ENCODE peak calls at places on chromosomes 4 and X, in six cellular contexts. C, F, K, T, E and D are unnamed samples.
A peak's percentile ranks its signal among the peaks of the same experiment; 100 is the strongest.

GRCh38 chr4:76116821-76117220 is 31.4 kb downstream of the NUP54 start:
- DNase-seq in C (no peak), F (no peak), K (no peak), T (no peak), E (no peak), D (no peak)

GRCh38 chr4:111020961-111021360 is 398.1 kb upstream of the PITX2 start:
- DNase-seq in C (no peak), F (no peak), K (no peak), T (no peak), E (no peak), D (no peak)

GRCh38 chrX:14508025-14508690 is 21.2 kb upstream of the GLRA2 start:
- DNase-seq in C (no peak), F (no peak), K (no peak), T (no peak), E (no peak), D (no peak)

GRCh38 chrX:10756365-10756915 is 136.1 kb upstream of the MID1 start:
- DNase-seq in C (no peak), F (no peak), K (no peak), T (no peak), E (no peak), D (no peak)

GRCh38 chr4:142708231-142708630 is 137.9 kb downstream of the INPP4B start:
- DNase-seq in C (no peak), F (no peak), K (no peak), T (no peak), E (no peak), D (no peak)

GRCh38 chr4:110792036-110792435 is 169.2 kb upstream of the PITX2 start:
- DNase-seq in C (no peak), F (no peak), K (no peak), T (no peak), E (no peak), D (no peak)

GRCh38 chr4:30719363-30720020 is 677 bp upstream of the PCDH7 start:
- DNase-seq in C (peak; percentile 65), F (peak; percentile 86), K (peak; percentile 52), T (no peak), E (no peak), D (peak; percentile 79)

GRCh38 chr4:159197260-159197884 is 94.5 kb downstream of the RAPGEF2 start:
- DNase-seq in C (no peak), F (no peak), K (no peak), T (no peak), E (no peak), D (no peak)

GRCh38 chrX:109660756-109661155 is 35.8 kb upstream of the KCNE5 start:
- DNase-seq in C (no peak), F (no peak), K (no peak), T (no peak), E (no peak), D (no peak)

GRCh38 chr4:2068566-2068965 is 9.4 kb downstream of the NAT8L start:
- DNase-seq in C (no peak), F (peak; percentile 35), K (no peak), T (no peak), E (no peak), D (peak; percentile 32)

GRCh38 chrX:67207912-67208311 is 335.9 kb upstream of the AR start:
- DNase-seq in C (no peak), F (no peak), K (no peak), T (no peak), E (no peak), D (no peak)

GRCh38 chrX:97398030-97398551 is 514.4 kb downstream of the RPA4 start:
- DNase-seq in C (no peak), F (no peak), K (no peak), T (no peak), E (no peak), D (no peak)

GRCh38 chr4:165874072-165874798 is 1.2 kb downstream of the TLL1 start:
- DNase-seq in C (peak; percentile 16), F (no peak), K (no peak), T (no peak), E (no peak), D (peak; percentile 61)

GRCh38 chrX:19888419-19888879 is 1.0 kb upstream of the SH3KBP1 start:
- DNase-seq in C (peak; percentile 70), F (no peak), K (no peak), T (no peak), E (peak; percentile 78), D (no peak)

GRCh38 chr4:89653012-89653411 is 183.9 kb downstream of the SNCA start:
- DNase-seq in C (no peak), F (no peak), K (no peak), T (no peak), E (no peak), D (no peak)

GRCh38 chrX:23854122-23854521 is 53.6 kb downstream of the APOO start:
- DNase-seq in C (no peak), F (no peak), K (no peak), T (no peak), E (no peak), D (no peak)

GRCh38 chr4:171517883-171518282 is 295.3 kb upstream of the GALNTL6 start:
- DNase-seq in C (no peak), F (no peak), K (no peak), T (no peak), E (no peak), D (no peak)

GRCh38 chr4:70705856-70706461 is 15.8 kb upstream of the RUFY3 start:
- DNase-seq in C (no peak), F (no peak), K (no peak), T (no peak), E (no peak), D (no peak)

GRCh38 chr4:41212221-41213203 is 1.8 kb downstream of the APBB2 start:
- DNase-seq in C (peak; percentile 55), F (peak; percentile 74), K (peak; percentile 47), T (peak; percentile 55), E (peak; percentile 64), D (no peak)

GRCh38 chrX:133929836-133930464 is 55.4 kb downstream of the GPC3 start:
- DNase-seq in C (no peak), F (no peak), K (no peak), T (no peak), E (no peak), D (no peak)

GRCh38 chrX:19747672-19748610 is 139.5 kb downstream of the SH3KBP1 start:
- DNase-seq in C (no peak), F (peak; percentile 63), K (no peak), T (peak; percentile 35), E (no peak), D (no peak)

GRCh38 chr4:91170756-91171155 is 1043.6 kb downstream of the CCSER1 start:
- DNase-seq in C (peak; percentile 8), F (no peak), K (no peak), T (no peak), E (no peak), D (no peak)

GRCh38 chr4:87521757-87522374 is 7.3 kb downstream of the SPARCL1 start:
- DNase-seq in C (no peak), F (no peak), K (no peak), T (no peak), E (no peak), D (no peak)

GRCh38 chr4:185383451-185383850 is 12.3 kb downstream of the LRP2BP start:
- DNase-seq in C (no peak), F (no peak), K (peak; percentile 78), T (peak; percentile 58), E (no peak), D (no peak)
- TF ChIP-seq EP300 in C (no peak), F (no peak), K (no peak), T (no peak), E (no peak), D (no peak)

GRCh38 chr4:42655248-42655647 is 1.7 kb downstream of the ATP8A1 start:
- DNase-seq in C (no peak), F (no peak), K (no peak), T (no peak), E (no peak), D (no peak)
- H3K4me3 ChIP-seq in C (peak overlapping the region; percentile 90), F (peak overlapping the region; percentile 86), K (peak overlapping the region; percentile 92), T (no peak overlapping the region), E (peak overlapping the region; percentile 75), D (peak overlapping the region; percentile 91)

DNA sequence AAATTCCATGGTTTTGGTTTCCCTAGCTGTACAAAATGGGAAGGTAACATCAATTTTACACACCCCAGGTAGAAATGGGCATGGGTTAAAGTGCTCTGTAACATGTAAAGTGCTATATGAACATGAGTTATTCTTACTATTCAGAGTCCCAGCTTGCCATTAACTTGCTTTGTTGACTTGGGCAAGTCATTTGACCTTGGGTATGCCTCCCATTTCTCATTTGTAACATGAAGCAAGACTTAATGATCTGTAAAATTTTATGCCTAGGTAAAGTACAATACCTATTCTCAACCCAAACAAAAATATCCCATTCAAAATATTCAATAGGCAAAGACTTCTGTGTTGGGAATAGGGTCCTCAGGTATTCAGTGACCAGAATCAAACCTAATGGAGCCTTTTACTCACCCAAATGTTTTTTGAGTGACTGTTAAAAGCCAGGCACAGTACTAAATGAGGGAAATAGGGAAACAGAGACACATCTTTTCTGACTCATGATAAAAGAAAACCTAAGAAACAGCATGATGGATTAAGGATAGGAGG is 126.6 kb downstream of the SH3RF1 start:
- DNase-seq in C (no peak), F (no peak), K (no peak), T (no peak), E (no peak), D (no peak)
- TF ChIP-seq POLR2AphosphoS5 in C (no peak), F (no peak), K (no peak), T (no peak), E (no peak), D (no peak)

GRCh38 chrX:49139713-49140112 is 16.2 kb upstream of the GPKOW start:
- DNase-seq in C (no peak), F (no peak), K (no peak), T (no peak), E (peak; percentile 24), D (no peak)
- TF ChIP-seq EP300 in C (no peak), F (no peak), K (no peak), T (no peak), E (no peak), D (no peak)

GRCh38 chr4:156968479-156968984 is 3.1 kb downstream of the PDGFC start:
- DNase-seq in C (peak; percentile 42), F (peak; percentile 82), K (peak; percentile 76), T (peak; percentile 65), E (peak; percentile 55), D (peak; percentile 77)
- H3K4me3 ChIP-seq in C (peak overlapping the region; percentile 76), F (peak overlapping the region; percentile 90), K (no peak overlapping the region), T (no peak overlapping the region), E (peak overlapping the region; percentile 78), D (peak overlapping the region; percentile 88)

GRCh38 chrX:149940015-149940716 is 1.9 kb upstream of the EOLA2 start:
- DNase-seq in C (peak; percentile 78), F (peak; percentile 99), K (peak; percentile 91), T (peak; percentile 96), E (peak; percentile 90), D (peak; percentile 95)
- TF ChIP-seq POLR2AphosphoS5 in C (peak; percentile 39), F (peak; percentile 8), K (peak; percentile 30), T (no peak), E (no peak), D (no peak)